ENCODE peak calls at places on chromosomes 1 and 21, in four cellular contexts. P is GM10248, G is RPMI7951, C is head of caudate nucleus. E is an unnamed sample.

GRCh38 chr1:179586107-179586823 is 5.4 kb upstream of the TDRD5 start:
- DNase-seq in G (peak; percentile 42), C (peak; percentile 53), P (no peak), E (no peak)

GRCh38 chr1:3133671-3134070 is 64.7 kb downstream of the PRDM16 start:
- DNase-seq in C (no peak), G (no peak), P (no peak), E (no peak)

GRCh38 chr1:234913771-234914170 is 214.9 kb downstream of the TOMM20 start:
- DNase-seq in P (no peak), G (no peak), C (no peak), E (no peak)

GRCh38 chr1:19390901-19391595 is 78.9 kb downstream of the SLC66A1 start:
- DNase-seq in P (peak; percentile 77), G (peak; percentile 97), C (no peak), E (peak; percentile 41)

GRCh38 chr1:8889925-8890785 is 11.7 kb upstream of the ENO1 start:
- DNase-seq in P (no peak), G (peak; percentile 97), C (peak; percentile 68), E (no peak)

GRCh38 chr1:77473690-77474089 is 191.9 kb downstream of the AK5 start:
- DNase-seq in G (peak; percentile 84), P (no peak), C (no peak), E (peak; percentile 85)

GRCh38 chr1:226696552-226696951 is 42.5 kb downstream of the ITPKB start:
- DNase-seq in C (no peak), G (no peak), P (no peak), E (no peak)

GRCh38 chr1:88878731-88879130 is 12.6 kb downstream of the GTF2B start:
- DNase-seq in C (no peak), P (no peak), G (no peak), E (no peak)

GRCh38 chr1:67264152-67264551 is 43.5 kb upstream of the IL12RB2 start:
- DNase-seq in C (no peak), P (no peak), G (no peak), E (no peak)

GRCh38 chr1:83064589-83065242 is 934.2 kb downstream of the TTLL7 start:
- DNase-seq in G (peak; percentile 13), C (no peak), P (no peak), E (no peak)

GRCh38 chr21:30233636-30234035 is 17.7 kb upstream of the CLDN8 start:
- DNase-seq in C (no peak), G (peak; percentile 9), P (no peak), E (no peak)

GRCh38 chr21:14284439-14284838 is 68.5 kb downstream of the RBM11 start:
- DNase-seq in P (no peak), G (no peak), C (no peak), E (no peak)

GRCh38 chr21:38712076-38712475 is 93.7 kb upstream of the ETS2 start:
- DNase-seq in C (no peak), G (peak; percentile 58), P (no peak), E (no peak)

GRCh38 chr1:202210370-202210769 is 16.8 kb downstream of the LGR6 start:
- DNase-seq in P (no peak), C (no peak), G (peak; percentile 56), E (no peak)

GRCh38 chr1:92040971-92041370 is 11.2 kb downstream of the EPHX4 start:
- DNase-seq in P (no peak), C (no peak), G (no peak), E (no peak)

GRCh38 chr1:93753766-93754763 is 72.4 kb upstream of the BCAR3 start:
- DNase-seq in P (no peak), C (no peak), G (peak; percentile 90), E (peak; percentile 84)

GRCh38 chr1:232174306-232174705 is 455.6 kb downstream of the SIPA1L2 start:
- DNase-seq in P (no peak), C (no peak), G (no peak), E (no peak)

GRCh38 chr1:209106237-209106741 is 477.2 kb upstream of the CAMK1G start:
- DNase-seq in G (peak; percentile 80), C (no peak), P (no peak), E (peak; percentile 47)

GRCh38 chr1:114718661-114719423 is 2.3 kb upstream of the NRAS start:
- DNase-seq in G (peak; percentile 9), P (no peak), C (no peak), E (no peak)

GRCh38 chr1:45443580-45444446 is 47.1 kb downstream of the TESK2 start:
- DNase-seq in G (no peak), P (no peak), C (no peak), E (no peak)

GRCh38 chr1:231421616-231421970 is 494 bp downstream of the EGLN1 start:
- DNase-seq in P (peak; percentile 28), G (peak; percentile 45), C (no peak), E (no peak)

GRCh38 chr1:152228831-152229230 is 4.8 kb upstream of the HRNR start:
- DNase-seq in P (no peak), C (no peak), G (peak; percentile 27), E (no peak)

GRCh38 chr21:36282568-36283230 is 37.3 kb upstream of the MORC3 start:
- DNase-seq in C (no peak), P (no peak), G (peak; percentile 76), E (no peak)

GRCh38 chr1:89425056-89425455 is 61.2 kb downstream of the GBP6 start:
- DNase-seq in G (no peak), P (no peak), C (no peak), E (no peak)

GRCh38 chr1:40477680-40478057 is 579 bp downstream of the ZFP69 start:
- DNase-seq in G (peak; percentile 35), C (peak; percentile 14), P (peak; percentile 31), E (no peak)

GRCh38 chr21:33058468-33059318 is 11.2 kb upstream of the OLIG1 start:
- DNase-seq in C (peak; percentile 55), P (no peak), G (no peak), E (no peak)

GRCh38 chr21:25756190-25756932 is 21.6 kb downstream of the GABPA start:
- DNase-seq in C (no peak), G (no peak), P (no peak), E (no peak)

GRCh38 chr1:16173447-16174260 is 17.8 kb upstream of the EPHA2 start:
- DNase-seq in G (peak; percentile 95), P (no peak), C (no peak), E (peak; percentile 97)

GRCh38 chr21:24259241-24259640 is 1348.0 kb downstream of the MRPL39 start:
- DNase-seq in P (no peak), G (no peak), C (no peak), E (no peak)

GRCh38 chr1:58858344-58858673 is 74.5 kb upstream of the JUN start:
- DNase-seq in G (no peak), C (no peak), P (no peak), E (no peak)

GRCh38 chr1:156931553-156931952 is 11.1 kb downstream of the LRRC71 start:
- DNase-seq in C (no peak), G (peak; percentile 51), P (no peak), E (no peak)

GRCh38 chr21:30072496-30072895 is 94.1 kb downstream of the CLDN17 start:
- DNase-seq in P (no peak), C (peak; percentile 5), G (no peak), E (no peak)

GRCh38 chr1:8740034-8740449 is 77.4 kb downstream of the RERE start:
- DNase-seq in G (peak; percentile 79), P (no peak), C (no peak), E (peak; percentile 75)

GRCh38 chr1:43123031-43123430 is 49.1 kb downstream of the EBNA1BP2 start:
- DNase-seq in C (no peak), P (no peak), G (no peak), E (no peak)